ENCODE peak calls at places on chromosomes 5 and 9, in nine cellular contexts. L is cardiac fibroblast; C is uterus; R is ureter; K is Jurkat, Clone E6-1; M is M059J; N is PC-3; W is anterior cingulate cortex; H is activated T-cell treated with anti-CD3 and anti-CD28 coated beads, Interleukin-2, amount 50 U/mL, for 72 hours. O is an unnamed sample.

GRCh38 chr5:23027830-23028229 is 174.7 kb upstream of the CDH12 start:
- DNase-seq in L (no peak), C (no peak), R (no peak), K (no peak), M (no peak), N (no peak), W (no peak), H (no peak), O (no peak)

GRCh38 chr5:180399391-180399790 is 46.3 kb upstream of the GFPT2 start:
- DNase-seq in L (no peak), C (peak), R (no peak), K (no peak), M (no peak), N (no peak), W (no peak), H (no peak), O (no peak)

GRCh38 chr9:128946945-128947422 is 419 bp downstream of the DOLK start:
- DNase-seq in L (peak), C (no peak), R (no peak), K (no peak), M (peak), N (peak), W (peak), H (no peak), O (peak)

GRCh38 chr5:132825824-132826391 is 4.5 kb downstream of the SHROOM1 start:
- DNase-seq in L (no peak), C (no peak), R (no peak), K (no peak), M (no peak), N (no peak), W (no peak), H (peak), O (no peak)

GRCh38 chr9:131096490-131097258 is at the start of gene AIF1L:
- DNase-seq in L (no peak), C (no peak), R (no peak), K (no peak), M (peak), N (peak), W (no peak), H (peak), O (peak)

GRCh38 chr5:66849803-66850202 is 253.6 kb downstream of the MAST4 start:
- DNase-seq in L (peak), C (no peak), R (no peak), K (no peak), M (peak), N (peak), W (no peak), H (no peak), O (no peak)

GRCh38 chr9:136054798-136055714 is 40.0 kb downstream of the NACC2 start:
- DNase-seq in L (no peak), C (no peak), R (no peak), K (no peak), M (no peak), N (no peak), W (no peak), H (no peak), O (no peak)

GRCh38 chr5:79824444-79824843 is 134.8 kb downstream of the CMYA5 start:
- DNase-seq in L (no peak), C (no peak), R (no peak), K (no peak), M (no peak), N (no peak), W (no peak), H (no peak), O (no peak)

GRCh38 chr9:631596-631995 is 209.9 kb upstream of the DMRT1 start:
- DNase-seq in L (no peak), C (no peak), R (no peak), K (peak), M (peak), N (no peak), W (no peak), H (peak), O (no peak)

GRCh38 chr9:9846538-9846937 is 766.3 kb downstream of the PTPRD start:
- DNase-seq in L (no peak), C (no peak), R (no peak), K (no peak), M (no peak), N (no peak), W (no peak), H (no peak), O (no peak)

GRCh38 chr5:176870110-176870591 is 29.0 kb downstream of the HK3 start:
- DNase-seq in L (peak), C (no peak), R (no peak), K (no peak), M (peak), N (peak), W (no peak), H (no peak), O (no peak)

GRCh38 chr9:116274293-116274692 is 120.7 kb downstream of the PAPPA start:
- DNase-seq in L (peak), C (no peak), R (no peak), K (no peak), M (peak), N (no peak), W (no peak), H (no peak), O (no peak)

GRCh38 chr5:142540774-142541466 is 145.0 kb downstream of the FGF1 start:
- DNase-seq in L (peak), C (peak), R (no peak), K (no peak), M (no peak), N (no peak), W (no peak), H (no peak), O (no peak)

GRCh38 chr5:141421489-141421855 is 621 bp downstream of the PCDHGA11 start:
- DNase-seq in L (no peak), C (no peak), R (no peak), K (no peak), M (no peak), N (no peak), W (no peak), H (no peak), O (no peak)

GRCh38 chr5:105907016-105907415 is 1763.7 kb downstream of the EFNA5 start:
- DNase-seq in L (no peak), C (no peak), R (no peak), K (no peak), M (no peak), N (peak), W (no peak), H (no peak), O (no peak)

GRCh38 chr9:131627846-131628820 is 82.8 kb downstream of the PRRT1B start:
- DNase-seq in L (peak), C (no peak), R (no peak), K (no peak), M (peak), N (no peak), W (no peak), H (peak), O (no peak)

GRCh38 chr5:128844354-128844923 is 120.8 kb upstream of the SLC27A6 start:
- DNase-seq in L (peak), C (no peak), R (no peak), K (no peak), M (no peak), N (peak), W (no peak), H (no peak), O (no peak)

GRCh38 chr5:120293796-120294195 is 170.3 kb upstream of the PRR16 start:
- DNase-seq in L (peak), C (no peak), R (no peak), K (no peak), M (peak), N (peak), W (no peak), H (no peak), O (no peak)

GRCh38 chr9:108184009-108184408 is 671.8 kb downstream of the ACTL7B start:
- DNase-seq in L (no peak), C (no peak), R (no peak), K (no peak), M (no peak), N (no peak), W (no peak), H (no peak), O (no peak)

GRCh38 chr5:84374568-84374967 is 10.1 kb downstream of the EDIL3 start:
- DNase-seq in L (no peak), C (no peak), R (no peak), K (no peak), M (peak), N (no peak), W (no peak), H (no peak), O (no peak)

GRCh38 chr5:170251462-170251861 is 18.7 kb downstream of the C5orf58 start:
- DNase-seq in L (no peak), C (no peak), R (no peak), K (no peak), M (no peak), N (peak), W (no peak), H (no peak), O (peak)